ENCODE peak calls at places on chromosomes 16 and 17, in seven cellular contexts. B is pons, I is right cardiac atrium, S is T-helper 1 cell, Z is caudate nucleus, P is HS-27A, T is HEK293T. V is an unnamed sample.

GRCh38 chr16:66931665-66932064 is 2.5 kb downstream of the CIAO2B start:
- DNase-seq in B (no peak), I (no peak), S (no peak), Z (no peak), P (no peak), T (no peak), V (no peak)

GRCh38 chr16:57834936-57835335 is 32.6 kb upstream of the KIFC3 start:
- DNase-seq in B (no peak), I (no peak), S (no peak), Z (no peak), P (no peak), T (no peak), V (peak)

GRCh38 chr17:57567278-57567677 is 177.8 kb downstream of the CCDC182 start:
- DNase-seq in B (no peak), I (no peak), S (no peak), Z (no peak), P (no peak), T (no peak), V (no peak)

GRCh38 chr17:65371702-65372101 is 189.7 kb downstream of the AXIN2 start:
- DNase-seq in B (no peak), I (peak), S (no peak), Z (no peak), P (no peak), T (no peak), V (no peak)

GRCh38 chr17:66255112-66255511 is 25.9 kb upstream of the APOH start:
- DNase-seq in B (peak), I (no peak), S (peak), Z (no peak), P (no peak), T (peak), V (no peak)

GRCh38 chr17:75102385-75102821 is 7.4 kb upstream of the ARMC7 start:
- DNase-seq in B (no peak), I (no peak), S (no peak), Z (no peak), P (no peak), T (no peak), V (no peak)

GRCh38 chr17:8831234-8831849 is 32.2 kb upstream of the MFSD6L start:
- DNase-seq in B (no peak), I (no peak), S (no peak), Z (no peak), P (no peak), T (no peak), V (no peak)

GRCh38 chr16:86584071-86584685 is 5.8 kb downstream of the FOXL1 start:
- DNase-seq in B (no peak), I (no peak), S (no peak), Z (no peak), P (no peak), T (no peak), V (no peak)

GRCh38 chr16:25608002-25608401 is 83.8 kb upstream of the HS3ST4 start:
- DNase-seq in B (no peak), I (no peak), S (no peak), Z (no peak), P (no peak), T (no peak), V (no peak)